ENCODE peak calls at places on chromosome 16, in five cellular contexts. O is endothelial cell of umbilical vein, V is GM23248, X is OCI-LY7, A is ovary. B is an unnamed sample. For H3K9me3 and H3K36me3, the result is how much of the 10 kb centered on the place peaks cover.

GRCh38 chr16:47196457-47196856 is 52.7 kb upstream of the NETO2 start:
- DNase-seq in O (no peak), V (no peak), X (no peak), A (no peak), B (no peak)

GRCh38 chr16:85940214-85940613 is 41.3 kb downstream of the IRF8 start:
- DNase-seq in O (no peak), V (no peak), X (no peak), A (no peak), B (no peak)

GRCh38 chr16:57184890-57185445 is 871 bp downstream of the PSME3IP1 start:
- DNase-seq in O (peak), V (no peak), X (peak), A (no peak), B (no peak)

GRCh38 chr16:58773870-58774269 is 39.8 kb upstream of the GOT2 start:
- DNase-seq in O (no peak), V (no peak), X (no peak), A (no peak), B (no peak)

GRCh38 chr16:9286930-9287329 is 195.5 kb downstream of the HAPSTR1 start:
- DNase-seq in O (no peak), V (no peak), X (no peak), A (no peak), B (no peak)

GRCh38 chr16:30664616-30665109 is 6.4 kb downstream of the FBRS start:
- DNase-seq in O (no peak), V (no peak), X (no peak), A (no peak), B (no peak)

GRCh38 chr16:81457326-81458133 is 12.9 kb downstream of the CMIP start:
- DNase-seq in O (peak), V (peak), X (no peak), A (no peak), B (peak)

GRCh38 chr16:48231675-48232214 is 12.4 kb upstream of the LONP2 start:
- DNase-seq in O (peak), V (peak), X (peak), A (no peak), B (peak)

GRCh38 chr16:58196898-58197313 is 1.0 kb downstream of the CSNK2A2 start:
- DNase-seq in O (peak), V (peak), X (peak), A (no peak), B (peak)

GRCh38 chr16:56898847-56899246 is 33.1 kb upstream of the HERPUD1 start:
- DNase-seq in O (no peak), V (no peak), X (no peak), A (no peak), B (no peak)

GRCh38 chr16:57837305-57838125 is 35.2 kb upstream of the KIFC3 start:
- DNase-seq in O (no peak), V (no peak), X (no peak), A (no peak), B (no peak)

GRCh38 chr16:22353188-22353919 is 21.1 kb downstream of the CDR2 start:
- DNase-seq in O (peak), V (peak), X (no peak), A (no peak), B (peak)

GRCh38 chr16:53509906-53510703 is 7.1 kb upstream of the AKTIP start:
- DNase-seq in O (peak), V (peak), X (peak), A (peak), B (peak)

GRCh38 chr16:88453621-88454314 is 688 bp downstream of the ZFPM1 start:
- DNase-seq in O (peak), V (peak), X (peak), A (peak), B (peak)

GRCh38 chr16:67286441-67287235 is 7.3 kb downstream of the PLEKHG4 start:
- DNase-seq in O (no peak), V (no peak), X (no peak), A (peak), B (peak)

GRCh38 chr16:72189865-72190371 is 18.0 kb upstream of the PMFBP1 start:
- DNase-seq in O (peak), V (peak), X (no peak), A (no peak), B (peak)

GRCh38 chr16:52786105-52786504 is 239.2 kb upstream of the TOX3 start:
- DNase-seq in O (no peak), V (no peak), X (no peak), A (no peak), B (peak)

GRCh38 chr16:58732545-58733247 is 1.4 kb downstream of the GOT2 start:
- DNase-seq in O (peak), V (peak), X (peak), A (no peak), B (peak)

GRCh38 chr16:73268311-73268997 is 220.5 kb upstream of the ZFHX3 start:
- DNase-seq in O (no peak), V (peak), X (no peak), A (no peak), B (peak)

GRCh38 chr16:53761967-53762726 is 58.2 kb downstream of the FTO start:
- DNase-seq in O (no peak), V (peak), X (no peak), A (no peak), B (no peak)

GRCh38 chr16:66701061-66701460 is 4.5 kb upstream of the CMTM4 start:
- DNase-seq in O (peak), V (no peak), X (peak), A (no peak), B (no peak)

GRCh38 chr16:79966226-79966625 is 365.7 kb upstream of the MAF start:
- DNase-seq in O (no peak), V (no peak), X (no peak), A (no peak), B (no peak)

GRCh38 chr16:57341441-57342303 is 16.9 kb upstream of the CCL22 start:
- DNase-seq in O (no peak), V (peak), X (no peak), A (no peak), B (peak)

GRCh38 chr16:55232822-55233221 is 91.2 kb upstream of the IRX6 start:
- DNase-seq in O (no peak), V (no peak), X (no peak), A (no peak), B (no peak)

GRCh38 chr16:15788846-15789239 is 68.0 kb downstream of the MYH11 start:
- DNase-seq in O (no peak), V (peak), X (no peak), A (no peak), B (no peak)

GRCh38 chr16:79571065-79571697 is 29.4 kb downstream of the MAF start:
- DNase-seq in O (no peak), V (no peak), X (no peak), A (no peak), B (no peak)

GRCh38 chr16:4506450-4506849 is 30.3 kb downstream of the HMOX2 start:
- DNase-seq in O (peak), V (peak), X (peak), A (no peak), B (peak)

GRCh38 chr16:87414251-87414680 is 22.1 kb downstream of the MAP1LC3B start:
- DNase-seq in O (no peak), V (no peak), X (no peak), A (peak), B (no peak)

GRCh38 chr16:471353-472198 is 46.1 kb downstream of the RAB11FIP3 start:
- DNase-seq in O (no peak), V (peak), X (no peak), A (no peak), B (peak)

GRCh38 chr16:27455700-27456099 is 53.7 kb downstream of the IL21R start:
- DNase-seq in O (peak), V (no peak), X (no peak), A (no peak), B (no peak)

GRCh38 chr16:35150805-35151312 is 1691.4 kb downstream of the TP53TG3F start:
- DNase-seq in O (no peak), V (no peak), X (no peak), A (no peak), B (no peak)

GRCh38 chr16:35149550-35149949 is 1690.1 kb downstream of the TP53TG3F start:
- DNase-seq in O (no peak), V (no peak), X (no peak), A (no peak), B (no peak)

GRCh38 chr16:35148748-35149147 is 1689.3 kb downstream of the TP53TG3F start:
- DNase-seq in O (no peak), V (no peak), X (no peak), A (no peak), B (no peak)

GRCh38 chr16:35152067-35152627 is 1692.7 kb downstream of the TP53TG3F start:
- DNase-seq in O (no peak), V (no peak), X (no peak), A (peak), B (no peak)

DNA sequence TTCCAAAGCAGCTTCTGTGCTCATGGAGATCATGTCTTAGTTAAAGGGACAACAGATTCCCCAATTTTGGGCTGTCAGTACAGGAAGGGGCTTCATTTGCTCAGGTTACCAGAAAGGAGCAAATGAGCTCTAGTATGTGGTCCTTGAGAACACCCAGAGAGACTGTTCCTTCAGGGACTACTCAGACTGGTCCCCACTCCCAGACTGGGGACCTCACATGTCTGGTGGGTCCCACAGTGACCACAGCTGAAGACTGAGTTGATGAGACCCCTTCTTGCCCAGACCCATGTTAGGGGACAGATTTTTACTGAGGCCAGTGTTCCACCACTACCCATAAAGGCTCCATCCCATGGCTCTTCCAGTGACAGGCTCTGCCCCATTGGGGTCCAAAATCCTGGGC is 1695.2 kb downstream of the TP53TG3F start:
- DNase-seq in O (no peak), V (no peak), X (no peak), A (no peak), B (no peak)
- H3K9me3 ChIP-seq in O (under half), V (under half), X (under half), A (under half), B (under half)

GRCh38 chr16:75252946-75253911 is 1.8 kb upstream of the BCAR1 start:
- DNase-seq in O (peak), V (peak), X (no peak), A (peak), B (peak)
- H3K4me3 ChIP-seq in O (no peak), V (peak), X (no peak), A (no peak), B (no peak)

GRCh38 chr16:1670371-1670770 is 7.7 kb upstream of the JPT2 start:
- DNase-seq in O (no peak), V (no peak), X (no peak), A (no peak), B (no peak)
- H3K36me3 ChIP-seq in O (half or more), V (under half), X (half or more), A (under half), B (half or more)

GRCh38 chr16:35252356-35252936 is 1793.0 kb downstream of the TP53TG3F start:
- DNase-seq in O (peak), V (peak), X (peak), A (no peak), B (no peak)

DNA sequence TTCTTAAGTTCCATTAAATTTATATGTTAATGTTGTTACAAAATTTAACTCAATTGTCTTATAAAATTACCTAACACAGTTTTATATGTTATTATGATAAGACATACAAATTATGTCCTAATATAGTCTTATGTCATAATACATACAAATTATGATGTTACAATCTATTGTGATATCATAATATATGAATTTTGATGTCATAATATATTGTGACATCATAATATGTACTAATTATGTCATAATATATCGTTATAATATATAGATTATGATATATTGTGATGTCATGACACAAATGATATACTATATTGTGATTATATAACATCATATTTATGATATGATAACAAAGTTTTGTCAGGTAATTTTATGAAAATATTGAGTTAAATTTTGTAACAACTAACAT is 1789.6 kb downstream of the TP53TG3F start:
- DNase-seq in O (no peak), V (no peak), X (no peak), A (no peak), B (no peak)
- H3K9me3 ChIP-seq in O (under half), V (under half), X (under half), A (under half), B (under half)

DNA sequence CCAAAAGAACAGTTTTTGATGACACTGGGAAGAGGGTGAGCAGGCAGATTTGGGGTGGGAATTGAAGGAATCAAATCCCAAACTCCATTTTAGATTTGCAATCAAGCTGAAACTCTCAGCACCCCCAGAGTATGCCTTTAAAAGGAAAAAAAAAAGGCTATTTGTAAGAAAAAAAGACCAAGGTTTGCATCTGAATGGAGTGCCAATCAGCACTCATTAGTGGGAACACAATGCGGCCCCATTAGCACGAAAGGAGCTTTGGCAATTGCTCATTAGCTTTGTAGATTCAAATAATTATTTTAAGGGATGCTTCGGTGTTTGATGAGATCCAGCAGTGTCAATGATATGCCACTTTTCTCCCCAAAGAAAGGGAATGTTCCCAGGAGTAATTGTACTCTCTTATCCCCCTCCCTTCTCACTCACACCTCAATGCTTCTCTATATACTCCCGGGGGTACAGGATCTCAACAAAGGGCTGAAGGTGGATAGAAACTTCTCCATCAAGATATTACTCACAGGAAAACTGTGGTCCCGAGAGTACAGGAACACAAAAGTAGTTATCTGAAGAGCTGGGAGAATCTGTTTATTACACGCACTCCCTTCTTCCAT is 32.2 kb downstream of the CHP2 start:
- DNase-seq in O (no peak), V (no peak), X (no peak), A (no peak), B (no peak)
- H3K4me3 ChIP-seq in O (no peak), V (no peak), X (no peak), A (no peak), B (no peak)

GRCh38 chr16:2771496-2772402 is 5.3 kb downstream of the ELOB start:
- DNase-seq in O (no peak), V (no peak), X (no peak), A (no peak), B (no peak)
- H3K36me3 ChIP-seq in O (half or more), V (under half), X (half or more), A (under half), B (half or more)

DNA sequence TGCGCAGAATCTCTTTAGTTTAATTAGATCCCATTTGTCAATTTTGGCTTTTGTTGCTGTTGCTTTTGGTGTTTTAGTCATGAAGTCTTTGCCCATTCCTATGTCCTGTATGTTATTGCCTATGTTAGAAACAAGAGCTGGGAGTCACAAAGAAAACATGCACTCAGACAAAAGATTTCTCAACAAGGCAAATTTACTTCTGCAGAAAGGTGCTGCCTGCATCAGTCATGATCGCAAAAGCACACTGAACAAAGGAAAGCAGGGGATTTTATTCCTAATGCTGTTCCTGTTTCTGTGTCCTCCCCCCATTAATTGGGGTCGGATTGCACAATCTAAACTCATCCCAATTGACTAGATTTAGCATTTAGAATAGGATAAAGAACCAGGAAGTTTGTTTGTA is 55.9 kb downstream of the ATF7IP2 start:
- DNase-seq in O (no peak), V (no peak), X (peak), A (no peak), B (no peak)
- H3K9me3 ChIP-seq in O (under half), V (under half), X (under half), A (under half), B (under half)

B was measured in MG63.